ENCODE peak calls at places on chromosome 16, in six cellular contexts. T is endothelial cell of umbilical vein, X is sigmoid colon, W is stomach, J is SK-N-SH, Q is prostate gland. C is an unnamed sample. For H3K4me1, the result is how much of the 10 kb centered on the place peaks cover.

GRCh38 chr16:8948831-8949230 is 14.9 kb downstream of the USP7 start:
- DNase-seq in X (no peak), Q (no peak), T (no peak), W (no peak), J (no peak), C (no peak)

GRCh38 chr16:10971560-10971961 is 27.2 kb downstream of the CLEC16A start:
- DNase-seq in J (peak), Q (peak), T (peak), X (peak), W (no peak), C (peak)

GRCh38 chr16:46650224-46650623 is 29.0 kb upstream of the SHCBP1 start:
- DNase-seq in Q (no peak), T (no peak), W (no peak), X (peak), J (no peak), C (no peak)

GRCh38 chr16:77171750-77172635 is 19.0 kb upstream of the MON1B start:
- DNase-seq in W (no peak), X (no peak), Q (peak), T (peak), J (peak), C (no peak)

GRCh38 chr16:11254913-11255736 is 879 bp downstream of the SOCS1 start:
- DNase-seq in W (peak), X (peak), Q (peak), J (peak), T (peak), C (peak)

GRCh38 chr16:84851192-84852127 is 31.7 kb downstream of the CRISPLD2 start:
- DNase-seq in T (no peak), X (no peak), J (no peak), W (peak), Q (no peak), C (no peak)

GRCh38 chr16:85614338-85615013 is 1.4 kb downstream of the GSE1 start:
- DNase-seq in W (no peak), X (no peak), T (no peak), Q (no peak), J (no peak), C (peak)

GRCh38 chr16:27154573-27155521 is 48.5 kb upstream of the KDM8 start:
- DNase-seq in Q (peak), T (peak), W (peak), J (peak), X (peak), C (peak)

GRCh38 chr16:48365601-48366164 is 19.5 kb downstream of the SIAH1 start:
- DNase-seq in X (peak), Q (peak), T (peak), J (peak), W (peak), C (peak)

GRCh38 chr16:4976611-4977145 is 18.5 kb downstream of the SEC14L5 start:
- DNase-seq in J (no peak), X (no peak), W (peak), T (no peak), Q (no peak), C (peak)

GRCh38 chr16:86565644-86566511 is 751 bp upstream of the FOXC2 start:
- DNase-seq in Q (no peak), J (no peak), T (peak), X (no peak), W (no peak), C (no peak)

GRCh38 chr16:57564571-57565270 is 22.3 kb downstream of the ADGRG5 start:
- DNase-seq in Q (no peak), T (no peak), X (no peak), W (no peak), J (no peak), C (no peak)

GRCh38 chr16:89952551-89952950 is 4.0 kb downstream of the DEF8 start:
- DNase-seq in T (no peak), X (no peak), Q (no peak), W (no peak), J (no peak), C (no peak)
- H3K4me1 ChIP-seq in T (under half), X (under half), Q (under half), W (under half), J (under half), C (under half)

DNA sequence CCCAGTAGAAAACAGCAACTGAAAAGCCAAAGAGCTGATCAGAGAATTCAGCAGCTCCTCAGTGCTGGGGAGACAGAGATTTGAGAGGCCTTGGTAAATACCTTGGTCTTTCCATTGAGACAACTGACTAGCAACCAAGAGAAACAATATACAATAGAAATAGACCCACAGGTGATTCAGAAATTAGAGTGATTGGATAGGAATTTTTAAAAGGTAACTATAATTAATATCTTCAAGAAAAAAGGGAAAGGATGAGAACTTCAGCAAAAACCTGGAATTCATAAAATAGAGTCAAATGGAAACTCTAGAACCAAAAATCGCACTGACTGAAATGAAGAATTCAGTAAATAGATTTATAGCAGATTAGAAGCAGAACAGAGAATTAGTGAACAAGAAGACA is 32.5 kb upstream of the ITGAX start:
- DNase-seq in T (no peak), J (no peak), W (no peak), X (no peak), Q (no peak), C (no peak)
- TF ChIP-seq CTCF in T (no peak), J (no peak), W (no peak), X (no peak), Q (no peak), C (no peak)

GRCh38 chr16:2905241-2905987 is 6.3 kb upstream of the FLYWCH1 start:
- DNase-seq in X (peak), J (peak), W (peak), Q (peak), T (peak), C (peak)

GRCh38 chr16:2904922-2905240 is 6.8 kb upstream of the FLYWCH1 start:
- DNase-seq in W (peak), T (no peak), X (peak), J (no peak), Q (no peak), C (no peak)

GRCh38 chr16:2902337-2903130 is 9.2 kb upstream of the FLYWCH1 start:
- DNase-seq in X (no peak), T (no peak), J (peak), Q (no peak), W (no peak), C (no peak)

GRCh38 chr16:2905988-2906387 is 5.7 kb upstream of the FLYWCH1 start:
- DNase-seq in W (no peak), Q (no peak), X (no peak), T (no peak), J (no peak), C (no peak)

GRCh38 chr16:2904100-2904921 is 7.4 kb upstream of the FLYWCH1 start:
- DNase-seq in Q (peak), X (peak), W (peak), T (peak), J (peak), C (peak)
- TF ChIP-seq POLR2AphosphoS5 in Q (peak), X (peak), W (peak), T (peak), J (peak), C (peak)

GRCh38 chr16:67551972-67552371 is 10.4 kb upstream of the CTCF start:
- DNase-seq in J (no peak), T (no peak), Q (no peak), X (peak), W (no peak), C (no peak)

GRCh38 chr16:67549240-67549639 is 13.1 kb upstream of the CTCF start:
- DNase-seq in T (no peak), Q (no peak), W (no peak), J (no peak), X (peak), C (no peak)

GRCh38 chr16:67549936-67550335 is 12.4 kb upstream of the CTCF start:
- DNase-seq in J (no peak), W (no peak), X (peak), T (no peak), Q (no peak), C (no peak)

GRCh38 chr16:67551091-67551490 is 11.2 kb upstream of the CTCF start:
- DNase-seq in T (no peak), W (no peak), J (no peak), X (peak), Q (no peak), C (no peak)

GRCh38 chr16:67552476-67552875 is 9.8 kb upstream of the CTCF start:
- DNase-seq in W (no peak), T (no peak), J (no peak), Q (no peak), X (peak), C (no peak)
- H3K4me1 ChIP-seq in W (under half), T (under half), J (under half), Q (under half), X (under half), C (under half)